ENCODE peak calls at places on chromosomes 3 and 15, in four cellular contexts. W is kidney epithelial cell, R is anterior cingulate cortex, C is activated B cell treated with CpG ODN at 0.5 μM for 24 hours. B is an unnamed sample.

GRCh38 chr3:75192065-75192658 is 472.0 kb upstream of the FRG2C start:
- DNase-seq in W (no peak), R (no peak), C (no peak), B (peak)

GRCh38 chr3:123818921-123819429 is 65.2 kb downstream of the MYLK start:
- DNase-seq in W (peak), R (no peak), C (no peak), B (no peak)

GRCh38 chr15:33135355-33135781 is 59.1 kb downstream of the FMN1 start:
- DNase-seq in W (no peak), R (no peak), C (no peak), B (no peak)

GRCh38 chr15:38215707-38216106 is 36.9 kb upstream of the SPRED1 start:
- DNase-seq in W (no peak), R (no peak), C (no peak), B (no peak)

GRCh38 chr3:117651271-117651670 is 941.7 kb downstream of the TUSC7 start:
- DNase-seq in W (no peak), R (no peak), C (no peak), B (no peak)

GRCh38 chr15:31062965-31063355 is 38.6 kb downstream of the TRPM1 start:
- DNase-seq in W (no peak), R (no peak), C (no peak), B (no peak)

GRCh38 chr3:131216801-131217200 is 164.8 kb upstream of the NUDT16 start:
- DNase-seq in W (peak), R (no peak), C (no peak), B (no peak)

GRCh38 chr3:31699309-31699953 is 166.7 kb downstream of the STT3B start:
- DNase-seq in W (no peak), R (no peak), C (no peak), B (no peak)

GRCh38 chr15:45611305-45611704 is 23.5 kb upstream of the SQOR start:
- DNase-seq in W (no peak), R (no peak), C (no peak), B (no peak)

GRCh38 chr15:40252141-40252437 is 13.2 kb downstream of the PAK6 start:
- DNase-seq in W (no peak), R (no peak), C (no peak), B (no peak)

GRCh38 chr3:81726735-81727134 is 34.7 kb downstream of the GBE1 start:
- DNase-seq in W (no peak), R (no peak), C (no peak), B (no peak)

GRCh38 chr3:42224178-42224577 is 41.8 kb downstream of the CCK start:
- DNase-seq in W (no peak), R (no peak), C (no peak), B (no peak)

GRCh38 chr3:137770821-137771399 is 6.8 kb downstream of the SOX14 start:
- DNase-seq in W (no peak), R (no peak), C (no peak), B (no peak)

GRCh38 chr3:111901617-111902016 is 42.6 kb downstream of the PHLDB2 start:
- DNase-seq in W (no peak), R (no peak), C (no peak), B (no peak)

GRCh38 chr3:53261712-53262111 is 5.9 kb upstream of the TKT start:
- DNase-seq in W (no peak), R (no peak), C (no peak), B (no peak)

GRCh38 chr3:32733631-32734229 is 48.7 kb downstream of the CNOT10 start:
- DNase-seq in W (peak), R (no peak), C (no peak), B (no peak)

B was measured in iPS DF 6.9.